ENCODE peak calls at places on chromosomes 3 and 15, in eight cellular contexts. H, S, I, Q, A, F, T and E are unnamed samples.
A peak's percentile ranks its signal among the peaks of the same experiment; 100 is the strongest.

GRCh38 chr15:38620851-38621594 is 56.4 kb upstream of the RASGRP1 start:
- DNase-seq in H (no peak), Q (no peak), A (no peak), S (no peak), I (no peak), F (no peak), T (no peak), E (no peak)

GRCh38 chr3:65955792-65956477 is 82.8 kb downstream of the MAGI1 start:
- DNase-seq in F (no peak), H (peak; percentile 91), T (peak; percentile 23), I (no peak), A (no peak), Q (no peak), S (no peak), E (no peak)

GRCh38 chr15:32029862-32030781 is at the start of gene CHRNA7:
- DNase-seq in H (peak; percentile 42), S (peak; percentile 19), A (no peak), I (no peak), T (no peak), F (peak; percentile 39), Q (peak; percentile 92), E (peak; percentile 46)

GRCh38 chr15:34721802-34722795 is 32.7 kb downstream of the GJD2 start:
- DNase-seq in I (peak; percentile 29), Q (peak; percentile 93), H (peak; percentile 62), T (peak; percentile 3), F (peak; percentile 65), S (no peak), A (peak; percentile 28), E (peak; percentile 78)

GRCh38 chr3:165459924-165460540 is 263.8 kb upstream of the SLITRK3 start:
- DNase-seq in F (no peak), I (no peak), S (no peak), A (no peak), T (no peak), H (no peak), Q (no peak), E (no peak)

GRCh38 chr3:49805367-49805782 is 2.3 kb downstream of the INKA1 start:
- DNase-seq in H (peak; percentile 21), T (no peak), I (no peak), F (peak; percentile 93), S (peak; percentile 86), A (peak; percentile 79), Q (peak; percentile 30), E (peak; percentile 87)

GRCh38 chr15:60299452-60300047 is 98.2 kb downstream of the ANXA2 start:
- DNase-seq in H (peak; percentile 30), F (no peak), A (no peak), Q (no peak), I (no peak), T (no peak), S (no peak), E (no peak)

GRCh38 chr3:46468758-46469600 is 4.3 kb upstream of the LTF start:
- DNase-seq in F (peak; percentile 41), S (no peak), A (no peak), H (no peak), T (no peak), Q (no peak), I (no peak), E (no peak)

GRCh38 chr3:159830523-159831151 is 158.0 kb upstream of the IL12A start:
- DNase-seq in A (no peak), F (no peak), T (no peak), I (no peak), Q (no peak), H (peak; percentile 58), S (no peak), E (no peak)

GRCh38 chr15:40295870-40296560 is 11.7 kb downstream of the PLCB2 start:
- DNase-seq in T (no peak), H (no peak), F (peak; percentile 76), Q (peak; percentile 87), I (no peak), A (no peak), S (no peak), E (no peak)
- H3K9me3 ChIP-seq in T (peaks cover 12% of the 10 kb centered on the region), H (no peaks in the 10 kb centered on the region), F (no peaks in the 10 kb centered on the region), Q (no peaks in the 10 kb centered on the region), I (no peaks in the 10 kb centered on the region), A (peaks cover 27% of the 10 kb centered on the region), S (peaks cover 6% of the 10 kb centered on the region), E (no peaks in the 10 kb centered on the region)

GRCh38 chr15:86355798-86356197 is 276.1 kb downstream of the AGBL1 start:
- DNase-seq in H (peak; percentile 13), F (no peak), Q (peak; percentile 53), S (no peak), T (no peak), I (no peak), A (no peak), E (no peak)
- H3K9me3 ChIP-seq in H (no peaks in the 10 kb centered on the region), F (no peaks in the 10 kb centered on the region), Q (no peaks in the 10 kb centered on the region), S (no peaks in the 10 kb centered on the region), T (peaks cover 13% of the 10 kb centered on the region), I (no peaks in the 10 kb centered on the region), A (peaks cover 4% of the 10 kb centered on the region), E (no peaks in the 10 kb centered on the region)

GRCh38 chr3:58685641-58686040 is 19.1 kb upstream of the FAM3D start:
- DNase-seq in S (no peak), A (no peak), F (no peak), Q (no peak), H (no peak), T (no peak), I (no peak), E (no peak)

GRCh38 chr3:58683001-58683845 is 16.6 kb upstream of the FAM3D start:
- DNase-seq in H (peak; percentile 90), T (no peak), A (no peak), S (no peak), Q (no peak), F (no peak), I (no peak), E (peak; percentile 37)

GRCh38 chr3:58688563-58688962 is 22.0 kb upstream of the FAM3D start:
- DNase-seq in I (no peak), A (no peak), T (no peak), F (no peak), Q (no peak), H (no peak), S (no peak), E (no peak)

GRCh38 chr3:58690490-58690889 is 23.9 kb upstream of the FAM3D start:
- DNase-seq in Q (no peak), T (no peak), H (no peak), S (no peak), I (no peak), F (no peak), A (no peak), E (no peak)

GRCh38 chr3:58686847-58687246 is 20.3 kb upstream of the FAM3D start:
- DNase-seq in H (no peak), S (no peak), T (no peak), I (no peak), A (no peak), Q (no peak), F (no peak), E (no peak)
- H3K9me3 ChIP-seq in H (no peaks in the 10 kb centered on the region), S (peaks cover 12% of the 10 kb centered on the region), T (peaks cover 9% of the 10 kb centered on the region), I (peaks cover 46% of the 10 kb centered on the region), A (peaks cover 9% of the 10 kb centered on the region), Q (peaks cover 3% of the 10 kb centered on the region), F (peaks cover 13% of the 10 kb centered on the region), E (no peaks in the 10 kb centered on the region)

GRCh38 chr3:117122609-117123008 is 413.0 kb downstream of the TUSC7 start:
- DNase-seq in H (no peak), Q (no peak), A (no peak), S (no peak), F (no peak), T (no peak), I (no peak), E (no peak)
- H3K9me3 ChIP-seq in H (no peaks in the 10 kb centered on the region), Q (no peaks in the 10 kb centered on the region), A (no peaks in the 10 kb centered on the region), S (no peaks in the 10 kb centered on the region), F (no peaks in the 10 kb centered on the region), T (no peaks in the 10 kb centered on the region), I (no peaks in the 10 kb centered on the region), E (no peaks in the 10 kb centered on the region)

DNA sequence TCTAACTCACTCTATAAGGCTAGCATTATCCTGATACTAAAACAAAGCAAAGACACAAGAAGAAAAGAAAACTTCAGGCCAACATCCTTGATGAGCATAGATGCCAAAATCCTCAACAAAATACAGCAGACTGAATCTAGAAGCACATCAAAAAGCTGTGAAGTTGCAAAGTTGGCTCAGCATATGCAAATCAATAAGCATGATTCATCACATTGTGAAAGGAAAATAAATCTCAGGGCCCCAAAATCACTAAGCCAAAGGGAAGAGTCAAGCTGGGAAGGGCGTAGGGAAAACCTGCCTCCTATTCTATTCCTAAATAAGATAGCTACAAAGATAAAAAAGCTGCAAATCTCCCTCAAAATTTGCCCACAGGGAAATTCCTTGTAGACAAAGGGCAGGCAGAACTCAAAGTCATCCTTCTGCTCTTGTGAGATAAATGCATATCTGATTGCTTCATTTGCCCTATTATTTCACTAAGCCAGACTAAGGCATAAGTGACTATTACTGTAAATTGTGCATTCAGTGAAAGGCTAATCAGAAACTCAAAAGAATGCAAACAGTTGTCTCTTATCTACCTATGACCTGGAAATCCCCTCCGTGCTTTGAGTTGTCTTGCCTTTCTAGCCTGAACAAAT is 30.4 kb upstream of the CCNL1 start:
- DNase-seq in S (no peak), T (no peak), I (no peak), Q (no peak), H (no peak), F (no peak), A (no peak), E (no peak)
- H3K9me3 ChIP-seq in S (peaks cover 9% of the 10 kb centered on the region), T (peaks cover 14% of the 10 kb centered on the region), I (peaks cover 28% of the 10 kb centered on the region), Q (no peaks in the 10 kb centered on the region), H (no peaks in the 10 kb centered on the region), F (peaks cover 28% of the 10 kb centered on the region), A (peaks cover 77% of the 10 kb centered on the region), E (no peaks in the 10 kb centered on the region)

GRCh38 chr3:32432045-32432710 is 40.5 kb downstream of the CMTM7 start:
- DNase-seq in Q (no peak), F (no peak), A (no peak), S (no peak), T (no peak), I (no peak), H (no peak), E (peak; percentile 41)
- H3K9me3 ChIP-seq in Q (no peaks in the 10 kb centered on the region), F (no peaks in the 10 kb centered on the region), A (no peaks in the 10 kb centered on the region), S (no peaks in the 10 kb centered on the region), T (no peaks in the 10 kb centered on the region), I (no peaks in the 10 kb centered on the region), H (no peaks in the 10 kb centered on the region), E (no peaks in the 10 kb centered on the region)

GRCh38 chr3:137764563-137765309 is 621 bp downstream of the SOX14 start:
- DNase-seq in I (no peak), H (no peak), F (no peak), S (no peak), T (no peak), A (no peak), Q (no peak), E (no peak)

GRCh38 chr3:137762674-137763593 is 1.2 kb upstream of the SOX14 start:
- DNase-seq in H (no peak), S (no peak), A (no peak), Q (no peak), I (no peak), T (no peak), F (no peak), E (no peak)

GRCh38 chr3:137764001-137764433 is at the start of gene SOX14:
- DNase-seq in I (peak; percentile 89), H (no peak), A (no peak), Q (peak; percentile 52), S (no peak), F (no peak), T (no peak), E (no peak)

GRCh38 chr3:137761563-137762503 is 2.3 kb upstream of the SOX14 start:
- DNase-seq in F (no peak), A (no peak), H (no peak), I (no peak), T (no peak), S (no peak), Q (no peak), E (no peak)

GRCh38 chr3:137763594-137763938 is 549 bp upstream of the SOX14 start:
- DNase-seq in I (no peak), T (no peak), F (no peak), S (no peak), A (no peak), Q (no peak), H (no peak), E (no peak)
- H3K9me3 ChIP-seq in I (no peaks in the 10 kb centered on the region), T (peaks cover 4% of the 10 kb centered on the region), F (no peaks in the 10 kb centered on the region), S (no peaks in the 10 kb centered on the region), A (peaks cover 3% of the 10 kb centered on the region), Q (no peaks in the 10 kb centered on the region), H (no peaks in the 10 kb centered on the region), E (no peaks in the 10 kb centered on the region)